ENCODE peak calls at places on chromosomes 6 and 20, in six cellular contexts. One of them, this sample, is unnamed.

GRCh38 chr6:160000280-160000704 is 31.4 kb downstream of the IGF2R start:
- DNase-seq in AG10803: no peak
- DNase-seq in CD8-positive, alpha-beta T cell: no peak
- DNase-seq in GM23248: no peak
- DNase-seq in NCI-H1105: no peak
- DNase-seq in stimulated activated CD4-positive, alpha-beta T cell treated with anti-CD3 and anti-CD28 coated beads, Interleukin-1b, Interleukin-23, amount 100 ng/mL, for 1 hour: no peak
- DNase-seq in this sample: no peak

GRCh38 chr6:129055796-129056195 is 172.9 kb downstream of the LAMA2 start:
- DNase-seq in AG10803: no peak
- DNase-seq in CD8-positive, alpha-beta T cell: no peak
- DNase-seq in GM23248: peak; percentile 2
- DNase-seq in NCI-H1105: no peak
- DNase-seq in stimulated activated CD4-positive, alpha-beta T cell treated with anti-CD3 and anti-CD28 coated beads, Interleukin-1b, Interleukin-23, amount 100 ng/mL, for 1 hour: no peak
- DNase-seq in this sample: no peak

GRCh38 chr6:71284785-71285184 is 3.8 kb upstream of the OGFRL1 start:
- DNase-seq in AG10803: no peak
- DNase-seq in CD8-positive, alpha-beta T cell: no peak
- DNase-seq in GM23248: no peak
- DNase-seq in NCI-H1105: no peak
- DNase-seq in stimulated activated CD4-positive, alpha-beta T cell treated with anti-CD3 and anti-CD28 coated beads, Interleukin-1b, Interleukin-23, amount 100 ng/mL, for 1 hour: no peak
- DNase-seq in this sample: no peak

GRCh38 chr20:10635476-10636208 is 38.2 kb downstream of the JAG1 start:
- DNase-seq in AG10803: no peak
- DNase-seq in CD8-positive, alpha-beta T cell: no peak
- DNase-seq in GM23248: peak; percentile 18
- DNase-seq in NCI-H1105: no peak
- DNase-seq in stimulated activated CD4-positive, alpha-beta T cell treated with anti-CD3 and anti-CD28 coated beads, Interleukin-1b, Interleukin-23, amount 100 ng/mL, for 1 hour: no peak
- DNase-seq in this sample: no peak

GRCh38 chr20:20665933-20666332 is 46.5 kb downstream of the RALGAPA2 start:
- DNase-seq in AG10803: no peak
- DNase-seq in CD8-positive, alpha-beta T cell: no peak
- DNase-seq in GM23248: no peak
- DNase-seq in NCI-H1105: no peak
- DNase-seq in stimulated activated CD4-positive, alpha-beta T cell treated with anti-CD3 and anti-CD28 coated beads, Interleukin-1b, Interleukin-23, amount 100 ng/mL, for 1 hour: no peak
- DNase-seq in this sample: no peak

GRCh38 chr6:9397981-9398559 is 962.7 kb upstream of the SLC35B3 start:
- DNase-seq in AG10803: no peak
- DNase-seq in CD8-positive, alpha-beta T cell: no peak
- DNase-seq in GM23248: no peak
- DNase-seq in NCI-H1105: peak; percentile 94
- DNase-seq in stimulated activated CD4-positive, alpha-beta T cell treated with anti-CD3 and anti-CD28 coated beads, Interleukin-1b, Interleukin-23, amount 100 ng/mL, for 1 hour: no peak
- DNase-seq in this sample: no peak

GRCh38 chr20:3580412-3580811 is 82.8 kb downstream of the GFRA4 start:
- DNase-seq in AG10803: no peak
- DNase-seq in CD8-positive, alpha-beta T cell: no peak
- DNase-seq in GM23248: no peak
- DNase-seq in NCI-H1105: no peak
- DNase-seq in stimulated activated CD4-positive, alpha-beta T cell treated with anti-CD3 and anti-CD28 coated beads, Interleukin-1b, Interleukin-23, amount 100 ng/mL, for 1 hour: no peak
- DNase-seq in this sample: no peak

GRCh38 chr20:32820698-32821378 is 1.1 kb downstream of the MAPRE1 start:
- DNase-seq in AG10803: peak; percentile 11
- DNase-seq in CD8-positive, alpha-beta T cell: no peak
- DNase-seq in GM23248: no peak
- DNase-seq in NCI-H1105: no peak
- DNase-seq in stimulated activated CD4-positive, alpha-beta T cell treated with anti-CD3 and anti-CD28 coated beads, Interleukin-1b, Interleukin-23, amount 100 ng/mL, for 1 hour: no peak
- DNase-seq in this sample: no peak

GRCh38 chr6:155224031-155224451 is 39.8 kb upstream of the CLDN20 start:
- DNase-seq in AG10803: peak; percentile 78
- DNase-seq in CD8-positive, alpha-beta T cell: no peak
- DNase-seq in GM23248: peak; percentile 91
- DNase-seq in NCI-H1105: no peak
- DNase-seq in stimulated activated CD4-positive, alpha-beta T cell treated with anti-CD3 and anti-CD28 coated beads, Interleukin-1b, Interleukin-23, amount 100 ng/mL, for 1 hour: peak; percentile 9
- DNase-seq in this sample: peak; percentile 57

GRCh38 chr6:117540670-117541069 is 58.2 kb downstream of the DCBLD1 start:
- DNase-seq in AG10803: no peak
- DNase-seq in CD8-positive, alpha-beta T cell: no peak
- DNase-seq in GM23248: no peak
- DNase-seq in NCI-H1105: no peak
- DNase-seq in stimulated activated CD4-positive, alpha-beta T cell treated with anti-CD3 and anti-CD28 coated beads, Interleukin-1b, Interleukin-23, amount 100 ng/mL, for 1 hour: no peak
- DNase-seq in this sample: no peak

GRCh38 chr6:75526502-75527127 is 33.0 kb upstream of the FILIP1 start:
- DNase-seq in AG10803: peak; percentile 73
- DNase-seq in CD8-positive, alpha-beta T cell: peak; percentile 45
- DNase-seq in GM23248: peak; percentile 86
- DNase-seq in NCI-H1105: peak; percentile 70
- DNase-seq in stimulated activated CD4-positive, alpha-beta T cell treated with anti-CD3 and anti-CD28 coated beads, Interleukin-1b, Interleukin-23, amount 100 ng/mL, for 1 hour: peak; percentile 13
- DNase-seq in this sample: peak; percentile 33

GRCh38 chr6:169341706-169342105 is 88.1 kb upstream of the THBS2 start:
- DNase-seq in AG10803: no peak
- DNase-seq in CD8-positive, alpha-beta T cell: no peak
- DNase-seq in GM23248: no peak
- DNase-seq in NCI-H1105: no peak
- DNase-seq in stimulated activated CD4-positive, alpha-beta T cell treated with anti-CD3 and anti-CD28 coated beads, Interleukin-1b, Interleukin-23, amount 100 ng/mL, for 1 hour: no peak
- DNase-seq in this sample: no peak

GRCh38 chr20:4073852-4074741 is 58.7 kb upstream of the RNF24 start:
- DNase-seq in AG10803: peak; percentile 25
- DNase-seq in CD8-positive, alpha-beta T cell: no peak
- DNase-seq in GM23248: peak; percentile 31
- DNase-seq in NCI-H1105: no peak
- DNase-seq in stimulated activated CD4-positive, alpha-beta T cell treated with anti-CD3 and anti-CD28 coated beads, Interleukin-1b, Interleukin-23, amount 100 ng/mL, for 1 hour: no peak
- DNase-seq in this sample: no peak

GRCh38 chr20:45341939-45342862 is 6.0 kb downstream of the SDC4 start:
- DNase-seq in AG10803: no peak
- DNase-seq in CD8-positive, alpha-beta T cell: no peak
- DNase-seq in GM23248: peak; percentile 76
- DNase-seq in NCI-H1105: no peak
- DNase-seq in stimulated activated CD4-positive, alpha-beta T cell treated with anti-CD3 and anti-CD28 coated beads, Interleukin-1b, Interleukin-23, amount 100 ng/mL, for 1 hour: no peak
- DNase-seq in this sample: peak; percentile 28

GRCh38 chr20:59817406-59817805 is 116.0 kb downstream of the SYCP2 start:
- DNase-seq in AG10803: no peak
- DNase-seq in CD8-positive, alpha-beta T cell: no peak
- DNase-seq in GM23248: no peak
- DNase-seq in NCI-H1105: no peak
- DNase-seq in stimulated activated CD4-positive, alpha-beta T cell treated with anti-CD3 and anti-CD28 coated beads, Interleukin-1b, Interleukin-23, amount 100 ng/mL, for 1 hour: no peak
- DNase-seq in this sample: no peak

GRCh38 chr6:99178168-99178567 is 171.3 kb downstream of the FAXC start:
- DNase-seq in AG10803: no peak
- DNase-seq in CD8-positive, alpha-beta T cell: no peak
- DNase-seq in GM23248: no peak
- DNase-seq in NCI-H1105: no peak
- DNase-seq in stimulated activated CD4-positive, alpha-beta T cell treated with anti-CD3 and anti-CD28 coated beads, Interleukin-1b, Interleukin-23, amount 100 ng/mL, for 1 hour: no peak
- DNase-seq in this sample: no peak

GRCh38 chr20:50153153-50153499 is 397 bp downstream of the PEDS1 start:
- DNase-seq in AG10803: no peak
- DNase-seq in CD8-positive, alpha-beta T cell: no peak
- DNase-seq in GM23248: peak; percentile 43
- DNase-seq in NCI-H1105: no peak
- DNase-seq in stimulated activated CD4-positive, alpha-beta T cell treated with anti-CD3 and anti-CD28 coated beads, Interleukin-1b, Interleukin-23, amount 100 ng/mL, for 1 hour: no peak
- DNase-seq in this sample: peak; percentile 30

GRCh38 chr20:8094415-8094818 is 37.6 kb upstream of the PLCB1 start:
- DNase-seq in AG10803: peak; percentile 67
- DNase-seq in CD8-positive, alpha-beta T cell: no peak
- DNase-seq in GM23248: peak; percentile 58
- DNase-seq in NCI-H1105: peak; percentile 5
- DNase-seq in stimulated activated CD4-positive, alpha-beta T cell treated with anti-CD3 and anti-CD28 coated beads, Interleukin-1b, Interleukin-23, amount 100 ng/mL, for 1 hour: no peak
- DNase-seq in this sample: no peak

GRCh38 chr6:33452496-33452895 is 1.9 kb upstream of the ZBTB9 start:
- DNase-seq in AG10803: no peak
- DNase-seq in CD8-positive, alpha-beta T cell: no peak
- DNase-seq in GM23248: no peak
- DNase-seq in NCI-H1105: no peak
- DNase-seq in stimulated activated CD4-positive, alpha-beta T cell treated with anti-CD3 and anti-CD28 coated beads, Interleukin-1b, Interleukin-23, amount 100 ng/mL, for 1 hour: no peak
- DNase-seq in this sample: peak; percentile 11

GRCh38 chr20:36079486-36079885 is 75.1 kb upstream of the EPB41L1 start:
- DNase-seq in AG10803: no peak
- DNase-seq in CD8-positive, alpha-beta T cell: no peak
- DNase-seq in GM23248: no peak
- DNase-seq in NCI-H1105: no peak
- DNase-seq in stimulated activated CD4-positive, alpha-beta T cell treated with anti-CD3 and anti-CD28 coated beads, Interleukin-1b, Interleukin-23, amount 100 ng/mL, for 1 hour: no peak
- DNase-seq in this sample: no peak

GRCh38 chr6:83815631-83816030 is 37.5 kb upstream of the RIPPLY2 start:
- DNase-seq in AG10803: no peak
- DNase-seq in CD8-positive, alpha-beta T cell: no peak
- DNase-seq in GM23248: peak; percentile 3
- DNase-seq in NCI-H1105: no peak
- DNase-seq in stimulated activated CD4-positive, alpha-beta T cell treated with anti-CD3 and anti-CD28 coated beads, Interleukin-1b, Interleukin-23, amount 100 ng/mL, for 1 hour: no peak
- DNase-seq in this sample: no peak

GRCh38 chr6:149779644-149779963 is 30.1 kb downstream of the PCMT1 start:
- DNase-seq in AG10803: no peak
- DNase-seq in CD8-positive, alpha-beta T cell: no peak
- DNase-seq in GM23248: peak; percentile 8
- DNase-seq in NCI-H1105: no peak
- DNase-seq in stimulated activated CD4-positive, alpha-beta T cell treated with anti-CD3 and anti-CD28 coated beads, Interleukin-1b, Interleukin-23, amount 100 ng/mL, for 1 hour: no peak
- DNase-seq in this sample: no peak

GRCh38 chr6:160945516-160946177 is 45.9 kb upstream of the MAP3K4 start:
- DNase-seq in AG10803: no peak
- DNase-seq in CD8-positive, alpha-beta T cell: no peak
- DNase-seq in GM23248: no peak
- DNase-seq in NCI-H1105: no peak
- DNase-seq in stimulated activated CD4-positive, alpha-beta T cell treated with anti-CD3 and anti-CD28 coated beads, Interleukin-1b, Interleukin-23, amount 100 ng/mL, for 1 hour: no peak
- DNase-seq in this sample: no peak

GRCh38 chr6:63066053-63066704 is 145.1 kb upstream of the FKBP1C start:
- DNase-seq in AG10803: no peak
- DNase-seq in CD8-positive, alpha-beta T cell: no peak
- DNase-seq in GM23248: no peak
- DNase-seq in NCI-H1105: no peak
- DNase-seq in stimulated activated CD4-positive, alpha-beta T cell treated with anti-CD3 and anti-CD28 coated beads, Interleukin-1b, Interleukin-23, amount 100 ng/mL, for 1 hour: no peak
- DNase-seq in this sample: no peak

GRCh38 chr20:47272893-47273590 is 83.5 kb downstream of the ZMYND8 start:
- DNase-seq in AG10803: peak; percentile 62
- DNase-seq in CD8-positive, alpha-beta T cell: peak; percentile 55
- DNase-seq in GM23248: peak; percentile 78
- DNase-seq in NCI-H1105: peak; percentile 73
- DNase-seq in stimulated activated CD4-positive, alpha-beta T cell treated with anti-CD3 and anti-CD28 coated beads, Interleukin-1b, Interleukin-23, amount 100 ng/mL, for 1 hour: no peak
- DNase-seq in this sample: peak; percentile 56

GRCh38 chr20:45919536-45919933 is 7.6 kb upstream of the PLTP start:
- DNase-seq in AG10803: peak; percentile 37
- DNase-seq in CD8-positive, alpha-beta T cell: no peak
- DNase-seq in GM23248: no peak
- DNase-seq in NCI-H1105: no peak
- DNase-seq in stimulated activated CD4-positive, alpha-beta T cell treated with anti-CD3 and anti-CD28 coated beads, Interleukin-1b, Interleukin-23, amount 100 ng/mL, for 1 hour: no peak
- DNase-seq in this sample: no peak

GRCh38 chr20:61601361-61601760 is 349.3 kb downstream of the CDH4 start:
- DNase-seq in AG10803: no peak
- DNase-seq in CD8-positive, alpha-beta T cell: no peak
- DNase-seq in GM23248: no peak
- DNase-seq in NCI-H1105: no peak
- DNase-seq in stimulated activated CD4-positive, alpha-beta T cell treated with anti-CD3 and anti-CD28 coated beads, Interleukin-1b, Interleukin-23, amount 100 ng/mL, for 1 hour: no peak
- DNase-seq in this sample: no peak

GRCh38 chr20:39910536-39910935 is 778.5 kb downstream of the MAFB start:
- DNase-seq in AG10803: no peak
- DNase-seq in CD8-positive, alpha-beta T cell: no peak
- DNase-seq in GM23248: no peak
- DNase-seq in NCI-H1105: no peak
- DNase-seq in stimulated activated CD4-positive, alpha-beta T cell treated with anti-CD3 and anti-CD28 coated beads, Interleukin-1b, Interleukin-23, amount 100 ng/mL, for 1 hour: no peak
- DNase-seq in this sample: no peak

GRCh38 chr6:15665237-15665636 is 2.4 kb upstream of the DTNBP1 start:
- DNase-seq in AG10803: no peak
- DNase-seq in CD8-positive, alpha-beta T cell: no peak
- DNase-seq in GM23248: no peak
- DNase-seq in NCI-H1105: no peak
- DNase-seq in stimulated activated CD4-positive, alpha-beta T cell treated with anti-CD3 and anti-CD28 coated beads, Interleukin-1b, Interleukin-23, amount 100 ng/mL, for 1 hour: no peak
- DNase-seq in this sample: no peak

GRCh38 chr6:139373928-139374356 is 506 bp downstream of the CITED2 start:
- DNase-seq in AG10803: no peak
- DNase-seq in CD8-positive, alpha-beta T cell: no peak
- DNase-seq in GM23248: no peak
- DNase-seq in NCI-H1105: no peak
- DNase-seq in stimulated activated CD4-positive, alpha-beta T cell treated with anti-CD3 and anti-CD28 coated beads, Interleukin-1b, Interleukin-23, amount 100 ng/mL, for 1 hour: no peak
- DNase-seq in this sample: no peak

GRCh38 chr6:36752187-36752885 is 54.7 kb downstream of the RAB44 start:
- DNase-seq in AG10803: no peak
- DNase-seq in CD8-positive, alpha-beta T cell: no peak
- DNase-seq in GM23248: no peak
- DNase-seq in NCI-H1105: peak; percentile 80
- DNase-seq in stimulated activated CD4-positive, alpha-beta T cell treated with anti-CD3 and anti-CD28 coated beads, Interleukin-1b, Interleukin-23, amount 100 ng/mL, for 1 hour: no peak
- DNase-seq in this sample: no peak

GRCh38 chr20:57772349-57772964 is 62.6 kb upstream of the PMEPA1 start:
- DNase-seq in AG10803: peak; percentile 54
- DNase-seq in CD8-positive, alpha-beta T cell: no peak
- DNase-seq in GM23248: peak; percentile 83
- DNase-seq in NCI-H1105: no peak
- DNase-seq in stimulated activated CD4-positive, alpha-beta T cell treated with anti-CD3 and anti-CD28 coated beads, Interleukin-1b, Interleukin-23, amount 100 ng/mL, for 1 hour: no peak
- DNase-seq in this sample: peak; percentile 53

This sample was measured in AG08396.